ENCODE peak calls at places on chromosomes 7 and 10, in seven cellular contexts. D is GM23338, K is hepatocyte, Z is kidney epithelial cell, C is body of pancreas, Y is fibroblast of lung, L is tibial nerve. J is an unnamed sample. For H3K36me3, the result is how much of the 10 kb centered on the place peaks cover.

GRCh38 chr7:50262916-50263690 is 41.4 kb upstream of the IKZF1 start:
- DNase-seq in D (no peak), K (no peak), Z (peak), C (no peak), Y (no peak), L (no peak), J (no peak)

GRCh38 chr7:35565927-35566326 is 129.0 kb downstream of the HERPUD2 start:
- DNase-seq in D (no peak), K (no peak), Z (no peak), C (no peak), Y (peak), L (no peak), J (no peak)

GRCh38 chr10:44393051-44393630 is 8.2 kb upstream of the CXCL12 start:
- DNase-seq in D (no peak), K (peak), Z (no peak), C (no peak), Y (no peak), L (no peak), J (no peak)

GRCh38 chr7:4230352-4230751 is 451.7 kb upstream of the FOXK1 start:
- DNase-seq in D (no peak), K (no peak), Z (no peak), C (no peak), Y (no peak), L (no peak), J (no peak)

GRCh38 chr10:87862644-87863101 is 660 bp downstream of the KLLN start:
- DNase-seq in D (no peak), K (no peak), Z (no peak), C (no peak), Y (no peak), L (no peak), J (no peak)

GRCh38 chr10:131899695-131900349 is 986 bp upstream of the PPP2R2D start:
- DNase-seq in D (peak), K (no peak), Z (no peak), C (no peak), Y (no peak), L (no peak), J (no peak)

GRCh38 chr10:133529576-133529946 is 2.4 kb downstream of the CYP2E1 start:
- DNase-seq in D (peak), K (no peak), Z (no peak), C (no peak), Y (no peak), L (no peak), J (no peak)

GRCh38 chr7:36599645-36600313 is 124.5 kb downstream of the AOAH start:
- DNase-seq in D (no peak), K (no peak), Z (no peak), C (no peak), Y (no peak), L (no peak), J (no peak)

GRCh38 chr7:115004121-115004520 is 82.2 kb downstream of the MDFIC start:
- DNase-seq in D (no peak), K (peak), Z (no peak), C (no peak), Y (no peak), L (no peak), J (no peak)

GRCh38 chr7:139602143-139602722 is 78.7 kb downstream of the CLEC2L start:
- DNase-seq in D (peak), K (peak), Z (peak), C (no peak), Y (peak), L (no peak), J (no peak)

GRCh38 chr7:69683002-69683401 is 84.7 kb downstream of the AUTS2 start:
- DNase-seq in D (peak), K (no peak), Z (no peak), C (no peak), Y (no peak), L (no peak), J (no peak)

GRCh38 chr10:131437556-131438465 is 126.3 kb upstream of the TCERG1L start:
- DNase-seq in D (no peak), K (no peak), Z (no peak), C (no peak), Y (no peak), L (no peak), J (no peak)

GRCh38 chr10:23096814-23097549 is 1.6 kb downstream of the MSRB2 start:
- DNase-seq in D (no peak), K (peak), Z (no peak), C (no peak), Y (peak), L (no peak), J (peak)

GRCh38 chr7:20152511-20152910 is 64.7 kb downstream of the MACC1 start:
- DNase-seq in D (no peak), K (no peak), Z (no peak), C (no peak), Y (no peak), L (no peak), J (no peak)

GRCh38 chr7:99618726-99619125 is 2.0 kb downstream of the ZSCAN25 start:
- DNase-seq in D (no peak), K (peak), Z (no peak), C (no peak), Y (peak), L (no peak), J (no peak)

GRCh38 chr7:66187894-66188293 is 17.2 kb upstream of the TPST1 start:
- DNase-seq in D (no peak), K (peak), Z (no peak), C (peak), Y (peak), L (peak), J (no peak)

GRCh38 chr10:47257396-47258120 is 42.4 kb upstream of the GDF10 start:
- DNase-seq in D (no peak), K (no peak), Z (no peak), C (no peak), Y (peak), L (no peak), J (no peak)

GRCh38 chr10:31304261-31304970 is 14.6 kb upstream of the ZEB1 start:
- DNase-seq in D (no peak), K (no peak), Z (no peak), C (no peak), Y (peak), L (no peak), J (no peak)

GRCh38 chr10:133286366-133286765 is 9.7 kb upstream of the ADAM8 start:
- DNase-seq in D (no peak), K (no peak), Z (no peak), C (no peak), Y (no peak), L (no peak), J (no peak)

GRCh38 chr7:16028103-16028502 is 341.6 kb upstream of the MEOX2 start:
- DNase-seq in D (peak), K (no peak), Z (peak), C (no peak), Y (peak), L (peak), J (no peak)

GRCh38 chr10:77024456-77024855 is 613.2 kb downstream of the KCNMA1 start:
- DNase-seq in D (no peak), K (no peak), Z (no peak), C (no peak), Y (no peak), L (no peak), J (no peak)

GRCh38 chr7:43764807-43765491 is 6.5 kb downstream of the BLVRA start:
- DNase-seq in D (no peak), K (peak), Z (peak), C (no peak), Y (peak), L (no peak), J (no peak)

GRCh38 chr7:92547579-92547978 is 19.0 kb downstream of the RBM48 start:
- DNase-seq in D (no peak), K (no peak), Z (no peak), C (no peak), Y (no peak), L (no peak), J (no peak)

GRCh38 chr7:33107136-33108066 is 1.8 kb downstream of the RP9 start:
- DNase-seq in D (peak), K (peak), Z (no peak), C (peak), Y (peak), L (peak), J (no peak)

GRCh38 chr10:18140149-18140956 is at the start of gene CACNB2:
- DNase-seq in D (peak), K (peak), Z (no peak), C (peak), Y (peak), L (no peak), J (peak)

GRCh38 chr10:127619550-127619949 is 70.4 kb downstream of the NPS start:
- DNase-seq in D (no peak), K (no peak), Z (no peak), C (no peak), Y (no peak), L (no peak), J (no peak)

GRCh38 chr7:2926120-2926897 is 82.2 kb upstream of the GNA12 start:
- DNase-seq in D (no peak), K (no peak), Z (no peak), C (no peak), Y (no peak), L (no peak), J (no peak)
- H3K36me3 ChIP-seq in D (under half), K (under half), Z (under half), C (under half), Y (under half), L (under half), J (under half)

GRCh38 chr7:41970946-41971345 is 266.1 kb downstream of the GLI3 start:
- DNase-seq in D (no peak), K (no peak), Z (no peak), C (no peak), Y (peak), L (no peak), J (no peak)
- H3K36me3 ChIP-seq in D (under half), K (under half), Z (under half), C (under half), Y (under half), L (under half), J (under half)

GRCh38 chr7:111903016-111903415 is 303.2 kb downstream of the DOCK4 start:
- DNase-seq in D (no peak), K (peak), Z (no peak), C (no peak), Y (no peak), L (no peak), J (no peak)
- H3K36me3 ChIP-seq in D (under half), K (under half), Z (under half), C (under half), Y (under half), L (under half), J (under half)

GRCh38 chr7:41699532-41699931 is 3.4 kb downstream of the INHBA start:
- DNase-seq in D (peak), K (no peak), Z (no peak), C (no peak), Y (peak), L (no peak), J (no peak)
- H3K36me3 ChIP-seq in D (under half), K (under half), Z (under half), C (under half), Y (under half), L (under half), J (under half)

GRCh38 chr10:86357041-86357440 is 9.6 kb downstream of the GRID1 start:
- DNase-seq in D (no peak), K (no peak), Z (no peak), C (no peak), Y (no peak), L (no peak), J (no peak)
- H3K36me3 ChIP-seq in D (under half), K (under half), Z (under half), C (under half), Y (under half), L (under half), J (under half)

GRCh38 chr7:152414779-152415178 is 21.0 kb downstream of the KMT2C start:
- DNase-seq in D (no peak), K (no peak), Z (no peak), C (no peak), Y (no peak), L (no peak), J (no peak)
- H3K36me3 ChIP-seq in D (under half), K (under half), Z (under half), C (under half), Y (under half), L (under half), J (under half)

J was measured in ascending aorta.